ENCODE peak calls at places on chromosomes 2 and 18, in seven cellular contexts. One of them, this sample, is unnamed.

GRCh38 chr2:77831068-77831467 is 308.9 kb upstream of the LRRTM4 start:
- DNase-seq in AG10803: no peak
- DNase-seq in choroid plexus epithelial cell: no peak
- DNase-seq in left ventricle myocardium inferior: no peak
- DNase-seq in Panc1: no peak
- DNase-seq in bronchial epithelial cell: no peak
- DNase-seq in sigmoid colon: no peak
- DNase-seq in this sample: no peak

GRCh38 chr18:79164696-79165095 is 95.5 kb downstream of the ATP9B start:
- DNase-seq in AG10803: peak
- DNase-seq in choroid plexus epithelial cell: peak
- DNase-seq in left ventricle myocardium inferior: no peak
- DNase-seq in Panc1: no peak
- DNase-seq in bronchial epithelial cell: no peak
- DNase-seq in sigmoid colon: no peak
- DNase-seq in this sample: no peak

GRCh38 chr2:84874381-84875212 is 6.3 kb downstream of the TRABD2A start:
- DNase-seq in AG10803: peak
- DNase-seq in choroid plexus epithelial cell: peak
- DNase-seq in left ventricle myocardium inferior: no peak
- DNase-seq in Panc1: no peak
- DNase-seq in bronchial epithelial cell: no peak
- DNase-seq in sigmoid colon: peak
- DNase-seq in this sample: peak

GRCh38 chr2:130251520-130251864 is 53.3 kb upstream of the TUBA3E start:
- DNase-seq in AG10803: no peak
- DNase-seq in choroid plexus epithelial cell: no peak
- DNase-seq in left ventricle myocardium inferior: no peak
- DNase-seq in Panc1: no peak
- DNase-seq in bronchial epithelial cell: no peak
- DNase-seq in sigmoid colon: no peak
- DNase-seq in this sample: no peak

GRCh38 chr18:12703714-12704113 is 872 bp downstream of the PSMG2 start:
- DNase-seq in AG10803: peak
- DNase-seq in choroid plexus epithelial cell: peak
- DNase-seq in left ventricle myocardium inferior: no peak
- DNase-seq in Panc1: no peak
- DNase-seq in bronchial epithelial cell: no peak
- DNase-seq in sigmoid colon: no peak
- DNase-seq in this sample: no peak

GRCh38 chr2:70498054-70498453 is 55.6 kb downstream of the TGFA start:
- DNase-seq in AG10803: no peak
- DNase-seq in choroid plexus epithelial cell: peak
- DNase-seq in left ventricle myocardium inferior: no peak
- DNase-seq in Panc1: no peak
- DNase-seq in bronchial epithelial cell: peak
- DNase-seq in sigmoid colon: no peak
- DNase-seq in this sample: no peak

GRCh38 chr2:204557604-204558003 is 12.3 kb downstream of the PARD3B start:
- DNase-seq in AG10803: no peak
- DNase-seq in choroid plexus epithelial cell: no peak
- DNase-seq in left ventricle myocardium inferior: no peak
- DNase-seq in Panc1: no peak
- DNase-seq in bronchial epithelial cell: no peak
- DNase-seq in sigmoid colon: no peak
- DNase-seq in this sample: no peak

GRCh38 chr18:61803393-61803792 is 89.4 kb downstream of the RNF152 start:
- DNase-seq in AG10803: no peak
- DNase-seq in choroid plexus epithelial cell: no peak
- DNase-seq in left ventricle myocardium inferior: no peak
- DNase-seq in Panc1: no peak
- DNase-seq in bronchial epithelial cell: no peak
- DNase-seq in sigmoid colon: no peak
- DNase-seq in this sample: no peak

GRCh38 chr2:191333911-191334357 is 88.7 kb downstream of the MYO1B start:
- DNase-seq in AG10803: peak
- DNase-seq in choroid plexus epithelial cell: peak
- DNase-seq in left ventricle myocardium inferior: no peak
- DNase-seq in Panc1: no peak
- DNase-seq in bronchial epithelial cell: peak
- DNase-seq in sigmoid colon: no peak
- DNase-seq in this sample: no peak

GRCh38 chr2:210475726-210476125 is 833 bp downstream of the LANCL1 start:
- DNase-seq in AG10803: no peak
- DNase-seq in choroid plexus epithelial cell: no peak
- DNase-seq in left ventricle myocardium inferior: no peak
- DNase-seq in Panc1: no peak
- DNase-seq in bronchial epithelial cell: no peak
- DNase-seq in sigmoid colon: no peak
- DNase-seq in this sample: no peak

GRCh38 chr2:8545676-8546318 is 136.1 kb upstream of the ID2 start:
- DNase-seq in AG10803: no peak
- DNase-seq in choroid plexus epithelial cell: no peak
- DNase-seq in left ventricle myocardium inferior: peak
- DNase-seq in Panc1: no peak
- DNase-seq in bronchial epithelial cell: no peak
- DNase-seq in sigmoid colon: no peak
- DNase-seq in this sample: no peak

GRCh38 chr2:60066971-60067370 is 486.5 kb downstream of the BCL11A start:
- DNase-seq in AG10803: no peak
- DNase-seq in choroid plexus epithelial cell: no peak
- DNase-seq in left ventricle myocardium inferior: no peak
- DNase-seq in Panc1: no peak
- DNase-seq in bronchial epithelial cell: no peak
- DNase-seq in sigmoid colon: no peak
- DNase-seq in this sample: no peak

GRCh38 chr18:49757513-49758262 is 55.6 kb downstream of the ACAA2 start:
- DNase-seq in AG10803: no peak
- DNase-seq in choroid plexus epithelial cell: no peak
- DNase-seq in left ventricle myocardium inferior: no peak
- DNase-seq in Panc1: no peak
- DNase-seq in bronchial epithelial cell: no peak
- DNase-seq in sigmoid colon: no peak
- DNase-seq in this sample: no peak

GRCh38 chr18:31648966-31649429 is 35.4 kb downstream of the B4GALT6 start:
- DNase-seq in AG10803: peak
- DNase-seq in choroid plexus epithelial cell: peak
- DNase-seq in left ventricle myocardium inferior: no peak
- DNase-seq in Panc1: peak
- DNase-seq in bronchial epithelial cell: peak
- DNase-seq in sigmoid colon: no peak
- DNase-seq in this sample: peak

GRCh38 chr2:238658820-238659219 is 189.1 kb upstream of the TWIST2 start:
- DNase-seq in AG10803: no peak
- DNase-seq in choroid plexus epithelial cell: no peak
- DNase-seq in left ventricle myocardium inferior: no peak
- DNase-seq in Panc1: no peak
- DNase-seq in bronchial epithelial cell: no peak
- DNase-seq in sigmoid colon: no peak
- DNase-seq in this sample: no peak

DNA sequence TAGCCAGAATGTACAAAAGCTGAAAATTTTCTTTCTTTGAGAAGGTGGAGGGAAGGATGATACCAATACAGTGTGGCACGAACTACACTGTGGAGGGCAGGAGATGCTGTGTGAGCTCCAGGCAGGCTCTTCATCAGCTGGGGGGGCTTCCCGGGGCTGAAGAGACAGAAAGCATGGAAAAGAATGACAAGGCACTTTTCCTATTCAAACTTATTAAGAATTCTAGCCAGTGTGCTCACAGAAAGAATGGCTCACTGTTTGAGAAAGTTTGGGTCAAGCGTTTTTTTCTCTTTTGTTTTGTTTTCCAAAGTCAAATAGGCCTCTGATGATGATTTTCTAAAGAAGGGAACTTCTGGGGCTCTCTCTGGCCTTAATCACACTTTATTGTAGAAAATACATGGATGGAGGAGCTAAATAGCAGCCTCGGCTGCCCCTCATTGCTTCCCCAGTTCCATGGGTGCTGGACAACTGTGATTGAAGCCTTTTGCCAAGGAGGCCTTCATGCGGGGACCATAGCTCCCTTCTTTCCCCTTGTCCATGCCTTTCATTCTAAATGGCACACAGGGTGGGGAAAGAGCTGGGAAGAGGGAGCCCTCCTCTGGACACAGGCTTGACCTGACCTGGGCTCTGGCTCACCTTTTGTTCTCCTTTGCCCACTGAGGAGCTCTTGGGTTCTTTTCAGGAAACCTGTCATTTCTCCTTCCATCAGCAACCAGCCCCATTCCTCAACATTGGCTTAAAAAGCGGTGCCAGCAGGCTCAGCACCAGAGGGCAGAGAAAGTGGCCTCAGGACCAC is 130.6 kb downstream of the TDRD15 start:
- DNase-seq in AG10803: no peak
- DNase-seq in choroid plexus epithelial cell: no peak
- DNase-seq in left ventricle myocardium inferior: no peak
- DNase-seq in Panc1: no peak
- DNase-seq in bronchial epithelial cell: no peak
- DNase-seq in sigmoid colon: no peak
- DNase-seq in this sample: no peak
- TF ChIP-seq CTCF in AG10803: no peak
- TF ChIP-seq CTCF in choroid plexus epithelial cell: no peak
- TF ChIP-seq CTCF in left ventricle myocardium inferior: no peak
- TF ChIP-seq CTCF in Panc1: no peak
- TF ChIP-seq CTCF in bronchial epithelial cell: no peak
- TF ChIP-seq CTCF in sigmoid colon: no peak
- TF ChIP-seq CTCF in this sample: no peak

DNA sequence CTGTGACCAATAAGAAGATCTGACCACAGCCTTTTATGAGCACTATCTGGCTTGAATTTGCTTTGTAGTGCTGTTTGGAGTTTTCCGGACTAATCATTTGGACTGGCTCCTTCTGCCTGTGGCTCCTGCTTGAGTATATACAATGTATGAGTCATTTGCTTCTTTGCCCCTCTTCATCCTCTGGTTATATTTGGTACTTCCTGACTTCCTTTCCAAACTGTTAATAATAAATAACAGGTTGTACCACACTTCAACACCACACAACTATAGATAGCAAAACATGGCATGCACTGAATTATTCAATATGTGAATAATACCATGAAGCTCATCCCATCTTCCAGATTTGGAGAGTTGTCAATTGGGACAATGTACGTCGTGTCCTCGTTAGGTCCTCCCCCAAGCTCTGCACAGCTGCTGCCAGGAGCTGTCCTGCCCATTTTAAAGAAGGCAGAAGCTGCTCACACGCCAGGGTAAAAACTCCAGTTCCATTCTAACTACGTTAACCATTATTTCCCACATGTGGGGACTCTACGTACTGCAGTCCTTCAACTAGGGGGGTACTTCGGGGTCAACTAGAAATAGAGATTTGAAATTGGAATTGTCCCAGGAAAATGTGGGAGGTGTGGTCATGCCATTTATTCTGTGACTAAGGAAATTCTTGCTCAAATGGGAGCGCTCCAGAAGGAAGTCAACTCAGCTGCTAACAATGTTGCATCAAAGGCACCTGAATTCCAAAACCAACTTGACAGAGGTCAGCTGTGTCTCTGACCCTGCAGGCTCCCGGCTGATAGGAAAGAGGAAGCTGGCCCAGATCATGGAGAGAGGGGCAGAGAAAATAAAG is 38.1 kb downstream of the ST8SIA5 start:
- DNase-seq in AG10803: peak
- DNase-seq in choroid plexus epithelial cell: peak
- DNase-seq in left ventricle myocardium inferior: no peak
- DNase-seq in Panc1: peak
- DNase-seq in bronchial epithelial cell: peak
- DNase-seq in sigmoid colon: no peak
- DNase-seq in this sample: peak
- H3K4me3 ChIP-seq in AG10803: no peak
- H3K4me3 ChIP-seq in choroid plexus epithelial cell: no peak
- H3K4me3 ChIP-seq in left ventricle myocardium inferior: peak
- H3K4me3 ChIP-seq in Panc1: no peak
- H3K4me3 ChIP-seq in bronchial epithelial cell: no peak
- H3K4me3 ChIP-seq in sigmoid colon: no peak
- H3K4me3 ChIP-seq in this sample: no peak

DNA sequence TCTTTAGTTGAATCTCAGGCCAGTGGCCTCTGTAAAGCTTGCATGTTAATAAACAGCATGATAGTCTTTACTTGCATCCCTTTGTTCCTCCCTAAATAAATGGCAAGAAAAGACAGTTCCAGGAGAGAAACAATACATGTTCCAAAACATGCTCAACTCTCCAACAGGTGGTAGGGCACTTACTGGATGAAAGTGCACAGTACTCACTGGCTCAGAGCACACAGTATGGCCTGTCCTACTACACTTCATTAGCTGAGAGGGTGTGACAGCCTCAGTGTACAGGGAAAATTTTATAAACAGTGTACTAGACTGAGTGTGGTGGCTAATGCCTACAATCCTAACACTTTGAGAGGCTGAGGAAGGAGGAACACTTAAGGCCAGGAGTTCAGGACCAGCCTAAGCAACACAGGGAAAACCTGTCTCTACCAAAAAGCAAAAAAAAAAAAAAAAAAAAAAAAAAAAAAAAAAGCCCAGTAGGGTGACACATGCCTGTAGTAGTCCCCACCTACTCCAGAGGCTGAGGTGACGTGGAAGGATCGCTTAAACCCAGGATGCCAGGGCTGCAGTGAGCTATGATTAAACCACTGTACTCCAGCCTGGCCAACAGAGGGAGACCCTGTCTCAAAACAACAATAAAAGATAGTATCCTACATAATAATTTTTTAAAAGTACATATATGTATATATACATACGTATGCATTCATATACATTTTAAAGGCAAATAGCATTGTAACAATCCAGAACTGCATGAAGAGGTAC is 51.9 kb downstream of the SOS1 start:
- DNase-seq in AG10803: peak
- DNase-seq in choroid plexus epithelial cell: peak
- DNase-seq in left ventricle myocardium inferior: no peak
- DNase-seq in Panc1: no peak
- DNase-seq in bronchial epithelial cell: peak
- DNase-seq in sigmoid colon: no peak
- DNase-seq in this sample: no peak
- TF ChIP-seq CTCF in AG10803: no peak
- TF ChIP-seq CTCF in choroid plexus epithelial cell: peak
- TF ChIP-seq CTCF in left ventricle myocardium inferior: no peak
- TF ChIP-seq CTCF in Panc1: no peak
- TF ChIP-seq CTCF in bronchial epithelial cell: no peak
- TF ChIP-seq CTCF in sigmoid colon: no peak
- TF ChIP-seq CTCF in this sample: peak

GRCh38 chr2:211611621-211612020 is 927.0 kb downstream of the ERBB4 start:
- DNase-seq in AG10803: no peak
- DNase-seq in choroid plexus epithelial cell: no peak
- DNase-seq in left ventricle myocardium inferior: no peak
- DNase-seq in Panc1: no peak
- DNase-seq in bronchial epithelial cell: no peak
- DNase-seq in sigmoid colon: no peak
- DNase-seq in this sample: no peak

GRCh38 chr2:211609127-211609526 is 929.5 kb downstream of the ERBB4 start:
- DNase-seq in AG10803: no peak
- DNase-seq in choroid plexus epithelial cell: no peak
- DNase-seq in left ventricle myocardium inferior: no peak
- DNase-seq in Panc1: no peak
- DNase-seq in bronchial epithelial cell: no peak
- DNase-seq in sigmoid colon: no peak
- DNase-seq in this sample: no peak

DNA sequence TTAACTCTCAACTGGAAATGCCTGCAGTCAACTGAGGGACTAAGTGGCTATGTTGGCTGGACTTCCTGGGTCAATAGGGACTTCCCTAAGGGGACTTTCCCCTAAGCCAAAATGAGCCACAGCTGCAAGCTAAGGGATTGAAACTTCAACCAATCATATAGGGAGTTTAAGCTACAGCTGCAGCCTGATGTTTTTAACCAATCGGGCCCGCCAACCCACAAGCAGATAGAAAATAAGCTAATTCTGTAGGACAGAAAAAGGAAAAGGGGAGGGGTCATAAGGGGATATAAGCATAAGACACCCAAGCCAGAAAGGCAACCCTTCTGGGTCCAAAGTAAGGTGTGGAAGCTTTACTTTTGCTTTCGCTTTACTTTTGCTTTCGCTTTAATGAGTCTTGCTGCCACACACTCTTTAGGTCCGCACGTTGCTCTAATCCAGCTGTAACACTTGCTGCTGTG is 927.5 kb downstream of the ERBB4 start:
- DNase-seq in AG10803: no peak
- DNase-seq in choroid plexus epithelial cell: no peak
- DNase-seq in left ventricle myocardium inferior: no peak
- DNase-seq in Panc1: peak
- DNase-seq in bronchial epithelial cell: no peak
- DNase-seq in sigmoid colon: no peak
- DNase-seq in this sample: no peak
- H3K4me3 ChIP-seq in AG10803: no peak
- H3K4me3 ChIP-seq in choroid plexus epithelial cell: no peak
- H3K4me3 ChIP-seq in left ventricle myocardium inferior: no peak
- H3K4me3 ChIP-seq in Panc1: peak
- H3K4me3 ChIP-seq in bronchial epithelial cell: no peak
- H3K4me3 ChIP-seq in sigmoid colon: no peak
- H3K4me3 ChIP-seq in this sample: no peak